ENCODE peak calls at places on chromosomes 12 and 14, in eight cellular contexts. D, B, T, X, Y, O, U and L are unnamed samples.

GRCh38 chr14:37247777-37248461 is 50.2 kb downstream of the MIPOL1 start:
- DNase-seq in Y (no peak), T (no peak), U (no peak), D (no peak), X (no peak), O (no peak), B (no peak), L (no peak)

GRCh38 chr12:27453462-27453861 is 6.9 kb downstream of the SMCO2 start:
- DNase-seq in Y (no peak), B (no peak), U (no peak), O (no peak), X (no peak), D (no peak), T (no peak), L (no peak)

GRCh38 chr12:3295225-3295624 is 195.8 kb upstream of the PRMT8 start:
- DNase-seq in U (no peak), O (no peak), Y (no peak), B (no peak), X (no peak), T (no peak), D (no peak), L (no peak)

GRCh38 chr14:106442857-106443256 is 916.5 kb downstream of the TMEM121 start:
- DNase-seq in U (no peak), O (peak), Y (no peak), X (no peak), B (no peak), T (no peak), D (no peak), L (peak)

GRCh38 chr14:106377432-106377831 is 851.0 kb downstream of the TMEM121 start:
- DNase-seq in X (no peak), Y (no peak), T (no peak), D (no peak), O (no peak), B (peak), U (no peak), L (no peak)

GRCh38 chr12:94855853-94856252 is 147.6 kb downstream of the NDUFA12 start:
- DNase-seq in X (no peak), B (no peak), T (no peak), O (no peak), Y (no peak), D (no peak), U (no peak), L (no peak)

GRCh38 chr14:95102678-95103039 is 54.7 kb downstream of the DICER1 start:
- DNase-seq in Y (no peak), U (no peak), B (no peak), X (no peak), T (no peak), D (no peak), O (no peak), L (no peak)

GRCh38 chr14:65356327-65356836 is 56.1 kb upstream of the FUT8 start:
- DNase-seq in U (peak), T (peak), O (no peak), B (no peak), Y (peak), D (no peak), X (no peak), L (no peak)

GRCh38 chr14:100037351-100037750 is 27.9 kb upstream of the EVL start:
- DNase-seq in X (no peak), T (peak), O (no peak), B (no peak), U (peak), Y (no peak), D (no peak), L (no peak)

GRCh38 chr12:20696181-20696580 is 1.0 kb downstream of the SLCO1C1 start:
- DNase-seq in Y (no peak), T (no peak), O (no peak), U (no peak), B (no peak), D (peak), X (no peak), L (no peak)

GRCh38 chr12:69688021-69688420 is 11.1 kb downstream of the BEST3 start:
- DNase-seq in T (peak), X (no peak), D (no peak), U (peak), O (no peak), B (no peak), Y (no peak), L (no peak)

GRCh38 chr12:70070494-70071007 is 172.7 kb upstream of the CNOT2 start:
- DNase-seq in D (no peak), U (peak), B (no peak), Y (no peak), T (no peak), X (no peak), O (no peak), L (no peak)

GRCh38 chr12:1047898-1048660 is 57.1 kb downstream of the ERC1 start:
- DNase-seq in U (peak), Y (no peak), X (no peak), T (no peak), O (no peak), B (no peak), D (no peak), L (no peak)

GRCh38 chr12:14554281-14555008 is 13.2 kb downstream of the PLBD1 start:
- DNase-seq in Y (no peak), X (peak), D (peak), O (no peak), T (peak), U (peak), B (peak), L (no peak)
- TF ChIP-seq CTCF in Y (no peak), X (peak), D (no peak), O (no peak), T (peak), U (no peak), B (no peak), L (no peak)

DNA sequence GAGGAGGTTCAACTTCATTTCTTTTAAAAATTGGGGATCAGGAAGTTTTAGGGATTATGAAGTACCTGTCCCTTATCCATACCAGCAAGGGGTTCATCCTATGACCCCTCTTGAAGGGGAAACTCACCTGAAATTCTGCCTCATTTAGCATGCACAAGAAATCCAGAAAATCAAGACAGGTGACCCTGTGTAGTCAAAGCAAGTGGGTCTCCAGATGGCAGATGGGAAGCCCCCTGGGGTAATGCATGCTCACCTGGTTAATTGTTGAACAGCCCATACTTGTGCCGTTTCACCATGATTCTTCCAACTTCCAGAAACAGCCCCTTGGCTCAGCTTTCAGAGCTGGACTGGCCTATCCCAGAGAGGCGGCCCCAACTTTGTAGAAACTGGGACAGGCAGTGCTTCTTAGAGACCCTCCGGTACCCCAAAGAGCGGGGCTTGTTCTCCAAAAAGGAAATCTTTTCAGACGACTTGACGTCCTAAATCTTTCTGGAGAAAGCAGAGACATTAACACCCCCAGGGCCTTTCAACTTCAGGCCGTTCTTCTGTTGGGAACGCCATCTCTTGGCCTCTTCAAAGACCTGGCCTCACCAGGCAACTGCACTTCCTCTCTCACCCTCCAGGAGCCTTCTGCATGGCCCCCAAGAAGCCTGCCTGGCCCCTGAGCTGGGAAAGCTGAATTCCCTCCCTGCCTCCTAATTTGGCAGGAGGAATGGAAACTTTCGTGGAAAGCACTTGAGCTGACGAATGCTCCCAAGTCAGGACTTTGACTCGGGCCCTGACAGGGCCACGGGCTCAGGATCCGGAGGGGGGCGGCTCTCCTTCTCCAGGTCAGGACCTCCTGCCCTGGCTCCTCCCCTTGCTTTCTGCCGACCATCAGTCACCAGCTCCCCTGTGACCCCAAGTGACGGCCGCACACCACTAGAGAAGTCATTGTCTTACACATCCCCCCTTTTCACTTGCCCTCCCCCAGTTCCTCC is 66.1 kb upstream of the ESRRB start:
- DNase-seq in X (no peak), T (no peak), U (no peak), O (no peak), Y (no peak), B (peak), D (no peak), L (no peak)
- TF ChIP-seq CTCF in X (no peak), T (no peak), U (no peak), O (no peak), Y (no peak), B (no peak), D (no peak), L (no peak)

GRCh38 chr12:113940929-113941486 is 25.1 kb downstream of the RBM19 start:
- DNase-seq in Y (no peak), D (no peak), U (no peak), T (no peak), O (no peak), B (no peak), X (no peak), L (no peak)

GRCh38 chr12:113938471-113938870 is 27.7 kb downstream of the RBM19 start:
- DNase-seq in D (no peak), B (no peak), T (no peak), O (no peak), Y (no peak), U (no peak), X (no peak), L (no peak)

GRCh38 chr12:113942209-113942608 is 23.9 kb downstream of the RBM19 start:
- DNase-seq in D (no peak), T (no peak), O (no peak), Y (no peak), B (no peak), U (no peak), X (no peak), L (no peak)

GRCh38 chr12:113939867-113940266 is 26.3 kb downstream of the RBM19 start:
- DNase-seq in U (no peak), T (no peak), B (no peak), X (no peak), O (no peak), D (no peak), Y (no peak), L (no peak)

GRCh38 chr12:113940357-113940756 is 25.8 kb downstream of the RBM19 start:
- DNase-seq in B (no peak), O (no peak), D (no peak), U (no peak), Y (no peak), X (no peak), T (no peak), L (no peak)
- TF ChIP-seq CTCF in B (no peak), O (no peak), D (no peak), U (no peak), Y (no peak), X (no peak), T (no peak), L (no peak)

GRCh38 chr14:92783813-92784431 is 10.2 kb upstream of the GOLGA5 start:
- DNase-seq in Y (peak), O (no peak), D (no peak), U (peak), B (no peak), T (peak), X (no peak), L (no peak)
- TF ChIP-seq CTCF in Y (peak), O (peak), D (peak), U (peak), B (no peak), T (peak), X (peak), L (peak)

DNA sequence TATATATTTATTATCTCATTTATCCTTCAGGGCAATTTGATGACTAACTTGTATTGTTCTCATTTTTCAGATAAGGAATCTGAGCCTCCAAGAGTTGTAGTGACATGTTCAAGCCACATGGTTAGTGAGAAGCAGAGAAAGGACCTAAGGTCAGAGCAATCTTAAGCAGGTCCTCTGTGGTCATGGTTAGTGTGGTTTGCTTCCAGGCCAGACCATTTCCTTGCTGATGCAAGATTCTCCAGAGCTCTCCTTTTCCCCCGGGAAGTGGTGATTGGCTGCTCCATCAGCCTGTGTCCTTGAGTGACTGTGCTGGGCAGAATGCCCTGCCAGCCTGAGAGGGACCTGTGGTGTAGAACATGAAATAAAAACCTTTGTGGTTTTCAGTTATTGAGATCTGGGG is 141.3 kb downstream of the KTN1 start:
- DNase-seq in D (no peak), U (peak), B (no peak), X (no peak), T (peak), Y (no peak), O (no peak), L (no peak)
- TF ChIP-seq CTCF in D (no peak), U (no peak), B (no peak), X (no peak), T (peak), Y (no peak), O (no peak), L (no peak)

GRCh38 chr12:71135812-71136176 is 22.0 kb downstream of the TSPAN8 start:
- DNase-seq in T (no peak), D (no peak), X (no peak), Y (no peak), B (no peak), U (no peak), O (no peak), L (no peak)

GRCh38 chr12:71135077-71135811 is 22.6 kb downstream of the TSPAN8 start:
- DNase-seq in O (no peak), T (no peak), U (no peak), X (no peak), B (no peak), Y (no peak), D (no peak), L (no peak)

GRCh38 chr12:71141270-71141948 is 16.4 kb downstream of the TSPAN8 start:
- DNase-seq in U (no peak), O (no peak), T (no peak), B (no peak), D (no peak), X (no peak), Y (no peak), L (no peak)

GRCh38 chr12:71139153-71139735 is 18.6 kb downstream of the TSPAN8 start:
- DNase-seq in D (no peak), O (no peak), B (no peak), Y (no peak), U (no peak), X (no peak), T (no peak), L (no peak)

DNA sequence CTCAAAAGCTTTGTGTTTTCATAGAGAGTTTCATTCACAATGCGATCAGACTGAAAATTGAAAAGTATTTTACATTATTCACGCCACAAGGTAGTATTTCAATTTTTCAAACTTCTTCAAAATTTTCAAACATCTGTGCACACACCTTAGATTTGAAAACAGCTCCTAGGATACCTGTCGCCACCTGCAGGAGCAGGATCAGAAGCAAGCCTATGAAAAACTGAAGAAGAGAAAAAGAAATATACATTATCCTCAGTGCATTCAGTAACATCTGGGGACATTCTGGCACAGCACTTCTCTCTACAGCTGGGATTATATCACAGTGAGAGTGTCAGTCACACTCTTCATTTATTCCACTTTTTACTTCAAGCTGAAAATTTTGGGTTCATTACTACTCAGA is 19.8 kb downstream of the TSPAN8 start:
- DNase-seq in U (no peak), D (no peak), X (no peak), Y (no peak), O (no peak), B (no peak), T (no peak), L (no peak)
- TF ChIP-seq CTCF in U (no peak), D (no peak), X (no peak), Y (no peak), O (no peak), B (no peak), T (no peak), L (no peak)

GRCh38 chr14:73105727-73106126 is 30.6 kb upstream of the PSEN1 start:
- DNase-seq in X (no peak), T (no peak), Y (no peak), U (no peak), O (no peak), D (no peak), B (no peak), L (no peak)
- TF ChIP-seq CTCF in X (no peak), T (no peak), Y (no peak), U (no peak), O (no peak), D (no peak), B (no peak), L (no peak)

DNA sequence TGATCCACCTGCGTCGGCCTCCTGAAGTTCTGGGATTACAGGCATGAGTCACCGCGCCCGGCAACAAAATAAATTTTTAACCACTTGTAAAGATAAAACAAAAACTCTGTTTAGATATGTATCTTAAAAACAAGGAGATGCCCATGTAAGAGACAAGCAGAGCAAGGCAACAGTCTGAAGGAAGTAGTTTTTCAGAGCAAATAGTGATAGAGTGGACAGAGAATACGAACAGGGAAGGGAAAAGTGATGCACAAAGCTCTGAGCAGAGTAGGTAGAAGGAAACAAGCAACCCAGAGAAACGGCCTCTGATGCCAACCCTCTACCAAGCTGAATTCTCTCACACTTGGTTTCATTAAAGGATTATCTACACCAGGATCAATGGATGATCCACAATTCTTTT is 24.8 kb upstream of the CDKL1 start:
- DNase-seq in D (no peak), B (no peak), T (no peak), U (no peak), O (no peak), Y (no peak), X (no peak), L (no peak)
- TF ChIP-seq CTCF in D (no peak), B (no peak), T (no peak), U (no peak), O (no peak), Y (no peak), X (no peak), L (no peak)